ENCODE peak calls at places on chromosomes 7 and 10, in ten cellular contexts. W is osteocyte; M is stomach; J is left cardiac atrium; G is iris pigment epithelial cell; C is neural progenitor cell; R is AG08396; Z is astrocyte; Y is stimulated activated CD4-positive, alpha-beta T cell treated with anti-CD3 and anti-CD28 coated beads, Interleukin-15, amount 100 ng/mL, for 1 hour; A is T-helper 1 cell. V is an unnamed sample.

GRCh38 chr7:25864943-25865633 is 286.9 kb upstream of the NFE2L3 start:
- DNase-seq in M (no peak), J (no peak), W (no peak), A (no peak), Y (no peak), Z (no peak), R (no peak), C (no peak), G (no peak), V (no peak)

GRCh38 chr7:85103352-85103751 is 83.5 kb downstream of the SEMA3D start:
- DNase-seq in A (no peak), M (no peak), R (no peak), J (peak; percentile 45), Y (no peak), C (no peak), W (no peak), Z (no peak), G (no peak), V (no peak)

GRCh38 chr10:101512741-101513140 is 75.3 kb downstream of the POLL start:
- DNase-seq in C (no peak), Y (no peak), Z (peak; percentile 55), W (no peak), G (peak; percentile 45), J (no peak), M (no peak), R (peak; percentile 36), A (no peak), V (no peak)

GRCh38 chr10:115001506-115002381 is 63.7 kb downstream of the TRUB1 start:
- DNase-seq in A (no peak), G (peak; percentile 16), Z (peak; percentile 25), C (no peak), Y (no peak), R (peak; percentile 21), J (peak; percentile 33), M (no peak), W (no peak), V (no peak)

GRCh38 chr7:476736-477360 is 42.8 kb downstream of the PDGFA start:
- DNase-seq in J (no peak), A (no peak), M (no peak), G (no peak), W (no peak), Y (no peak), C (no peak), Z (no peak), R (no peak), V (no peak)

GRCh38 chr10:32049113-32049512 is 7.1 kb downstream of the KIF5B start:
- DNase-seq in A (no peak), Z (peak; percentile 47), R (no peak), Y (no peak), M (no peak), G (peak; percentile 21), W (no peak), C (no peak), J (no peak), V (no peak)

GRCh38 chr7:46738713-46739220 is 817.7 kb upstream of the IGFBP3 start:
- DNase-seq in R (no peak), C (no peak), Z (peak; percentile 30), W (no peak), M (no peak), G (no peak), A (no peak), J (no peak), Y (no peak), V (no peak)

GRCh38 chr7:129090307-129090907 is 35.5 kb upstream of the TNPO3 start:
- DNase-seq in M (no peak), W (no peak), R (no peak), Z (no peak), J (no peak), C (no peak), G (no peak), A (no peak), Y (no peak), V (no peak)

GRCh38 chr7:23713285-23714235 is 3.5 kb downstream of the STK31 start:
- DNase-seq in Z (peak; percentile 97), A (no peak), C (no peak), Y (no peak), R (peak; percentile 37), M (no peak), W (no peak), G (peak; percentile 85), J (no peak), V (no peak)

GRCh38 chr10:106935978-106936451 is 228.5 kb downstream of the SORCS1 start:
- DNase-seq in G (no peak), Y (no peak), C (no peak), W (no peak), M (no peak), J (no peak), R (no peak), A (no peak), Z (no peak), V (no peak)

GRCh38 chr10:119575506-119575905 is 21.3 kb downstream of the TIAL1 start:
- DNase-seq in Z (peak; percentile 16), W (no peak), M (no peak), R (peak; percentile 46), C (no peak), A (peak; percentile 35), J (no peak), Y (no peak), G (peak; percentile 76), V (no peak)

V was measured in endothelial cell.